ENCODE peak calls at places on chromosomes 12 and 14, in eight cellular contexts. W is OCI-LY7, H is GM23248, T is neural progenitor cell, L is MM.1S, J is PC-3, R is SK-N-SH, E is HCT116. Q is an unnamed sample.

GRCh38 chr12:42609605-42610004 is 20.1 kb upstream of the PRICKLE1 start:
- DNase-seq in T (no peak), E (no peak), W (no peak), L (no peak), H (peak; percentile 48), R (no peak), J (peak; percentile 43), Q (no peak)

GRCh38 chr12:12226187-12226586 is 40.7 kb downstream of the LRP6 start:
- DNase-seq in T (no peak), E (no peak), J (no peak), H (no peak), R (no peak), W (no peak), L (no peak), Q (no peak)

GRCh38 chr12:19880724-19881123 is 441.4 kb downstream of the AEBP2 start:
- DNase-seq in E (no peak), H (no peak), J (no peak), T (no peak), L (no peak), R (no peak), W (no peak), Q (no peak)

GRCh38 chr14:89190779-89191513 is 226.1 kb downstream of the FOXN3 start:
- DNase-seq in H (no peak), L (no peak), R (peak; percentile 84), E (no peak), W (no peak), J (no peak), T (peak; percentile 59), Q (no peak)

GRCh38 chr12:85627584-85627983 is 208.6 kb downstream of the RASSF9 start:
- DNase-seq in T (no peak), L (no peak), R (no peak), H (peak; percentile 80), E (no peak), W (no peak), J (peak; percentile 71), Q (no peak)

GRCh38 chr14:23068792-23069412 is 11.6 kb upstream of the CDH24 start:
- DNase-seq in L (peak; percentile 72), H (peak; percentile 92), J (peak; percentile 96), R (peak; percentile 89), E (peak; percentile 88), T (peak; percentile 93), W (peak; percentile 87), Q (peak; percentile 94)

GRCh38 chr12:53051058-53051880 is 1.4 kb downstream of the TNS2 start:
- DNase-seq in L (no peak), W (no peak), T (no peak), H (peak; percentile 91), E (no peak), R (no peak), J (no peak), Q (peak; percentile 74)

GRCh38 chr12:123063535-123063934 is 83.1 kb downstream of the ARL6IP4 start:
- DNase-seq in H (peak; percentile 35), J (peak; percentile 14), T (peak; percentile 77), L (peak; percentile 27), W (peak; percentile 87), R (peak; percentile 58), E (no peak), Q (peak; percentile 43)

GRCh38 chr12:32870716-32871115 is 25.9 kb downstream of the PKP2 start:
- DNase-seq in R (no peak), H (no peak), T (no peak), W (no peak), E (no peak), J (no peak), L (no peak), Q (no peak)

GRCh38 chr12:53961025-53961761 is 6.5 kb downstream of the HOXC12 start:
- DNase-seq in W (no peak), R (peak; percentile 80), E (no peak), H (no peak), T (peak; percentile 69), J (no peak), L (no peak), Q (no peak)

GRCh38 chr12:105419606-105420005 is 89.1 kb downstream of the C12orf75 start:
- DNase-seq in W (no peak), J (no peak), H (no peak), L (no peak), E (no peak), T (no peak), R (no peak), Q (no peak)

GRCh38 chr12:129203456-129203855 is 350.2 kb downstream of the GLT1D1 start:
- DNase-seq in T (no peak), R (no peak), E (no peak), H (no peak), W (no peak), L (no peak), J (no peak), Q (no peak)

GRCh38 chr14:90301580-90302181 is 30.1 kb downstream of the NRDE2 start:
- DNase-seq in H (peak; percentile 66), T (peak; percentile 15), L (no peak), W (peak; percentile 26), E (no peak), R (peak; percentile 51), J (peak; percentile 60), Q (peak; percentile 62)

GRCh38 chr12:75850751-75851462 is 180.7 kb downstream of the PHLDA1 start:
- DNase-seq in W (no peak), L (no peak), T (no peak), J (peak; percentile 90), H (peak; percentile 73), R (no peak), E (no peak), Q (peak; percentile 38)
- TF ChIP-seq EZH2phosphoT487 in W (no peak), L (no peak), T (no peak), J (no peak), H (no peak), R (no peak), E (no peak), Q (no peak)

GRCh38 chr14:63764103-63764502 is 36.2 kb upstream of the SGPP1 start:
- DNase-seq in R (no peak), J (no peak), H (no peak), L (no peak), T (no peak), W (no peak), E (no peak), Q (no peak)

GRCh38 chr14:63760014-63760413 is 32.1 kb upstream of the SGPP1 start:
- DNase-seq in L (peak; percentile 47), R (no peak), W (no peak), E (no peak), H (no peak), T (no peak), J (no peak), Q (no peak)

GRCh38 chr14:63761356-63762117 is 33.7 kb upstream of the SGPP1 start:
- DNase-seq in E (no peak), R (no peak), T (no peak), H (no peak), L (no peak), J (no peak), W (no peak), Q (no peak)

GRCh38 chr14:63757211-63757610 is 29.3 kb upstream of the SGPP1 start:
- DNase-seq in R (no peak), T (no peak), W (no peak), L (no peak), H (no peak), J (no peak), E (no peak), Q (no peak)

DNA sequence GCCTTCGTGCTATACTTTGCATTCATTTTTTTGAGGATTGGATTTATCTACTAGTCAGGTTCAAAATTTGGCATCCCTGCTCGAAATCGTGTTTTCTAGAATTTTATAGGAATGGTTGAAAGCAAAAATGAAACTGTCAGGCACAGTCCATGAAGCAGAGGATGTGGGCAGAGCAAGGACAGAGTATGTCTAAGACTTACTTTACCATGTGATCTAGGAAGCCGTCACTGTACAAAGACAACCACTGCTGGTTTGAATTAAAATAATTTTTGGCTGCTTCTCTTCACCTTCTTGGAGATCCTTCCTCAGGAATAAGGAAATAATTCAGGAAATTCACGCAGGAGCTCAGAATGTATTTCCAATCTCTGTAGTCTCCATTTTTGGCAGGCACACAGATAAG is 31.6 kb upstream of the SGPP1 start:
- DNase-seq in L (peak; percentile 48), R (no peak), T (no peak), W (peak; percentile 46), J (no peak), E (no peak), H (peak; percentile 52), Q (no peak)
- H3K4me3 ChIP-seq in L (peak overlapping the region; percentile 45), R (no peak overlapping the region), T (no peak overlapping the region), W (peak overlapping the region; percentile 1), J (no peak overlapping the region), E (no peak overlapping the region), H (peak overlapping the region; percentile 35), Q (no peak overlapping the region)

GRCh38 chr14:95398630-95399547 is 79.2 kb upstream of the CLMN start:
- DNase-seq in H (no peak), E (no peak), J (no peak), L (no peak), W (no peak), T (no peak), R (no peak), Q (no peak)
- H3K27ac ChIP-seq in H (no peak overlapping the region), E (no peak overlapping the region), J (no peak overlapping the region), L (no peak overlapping the region), W (no peak overlapping the region), T (no peak overlapping the region), R (no peak overlapping the region), Q (no peak overlapping the region)

GRCh38 chr14:76131071-76131985 is 20.4 kb upstream of the GPATCH2L start:
- DNase-seq in T (peak; percentile 31), L (no peak), H (no peak), J (no peak), E (no peak), W (no peak), R (no peak), Q (no peak)

GRCh38 chr14:76135722-76136121 is 16.0 kb upstream of the GPATCH2L start:
- DNase-seq in H (no peak), R (no peak), J (no peak), L (no peak), W (no peak), E (no peak), T (peak; percentile 11), Q (no peak)

GRCh38 chr14:76136476-76137160 is 15.1 kb upstream of the GPATCH2L start:
- DNase-seq in H (no peak), T (no peak), E (no peak), R (peak; percentile 71), W (no peak), L (no peak), J (no peak), Q (no peak)

GRCh38 chr14:76129851-76130576 is 21.7 kb upstream of the GPATCH2L start:
- DNase-seq in J (no peak), T (peak; percentile 53), R (no peak), W (no peak), H (no peak), E (no peak), L (no peak), Q (no peak)

DNA sequence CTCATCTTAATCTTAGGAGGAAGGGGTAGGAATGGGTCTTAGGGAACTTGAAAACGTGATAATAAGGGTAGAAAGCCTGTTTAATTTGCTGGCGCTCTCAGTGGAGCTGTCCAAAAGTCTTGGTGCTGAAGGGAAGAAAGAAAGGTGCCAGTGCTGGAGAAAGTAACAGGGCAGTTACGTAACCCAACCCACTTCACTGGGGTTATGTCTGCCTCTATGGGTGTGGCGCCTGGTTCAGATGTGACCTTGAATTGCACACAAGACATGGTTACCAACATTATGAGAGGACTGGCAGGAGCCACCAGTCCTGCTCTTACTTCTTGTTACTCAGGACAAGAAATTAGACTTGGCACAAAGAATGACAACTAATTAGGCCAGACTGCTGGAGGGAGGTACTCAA is 18.6 kb upstream of the GPATCH2L start:
- DNase-seq in J (peak; percentile 56), R (no peak), H (peak; percentile 47), L (no peak), E (no peak), W (peak; percentile 3), T (peak; percentile 71), Q (peak; percentile 50)
- TF ChIP-seq EZH2phosphoT487 in J (no peak), R (no peak), H (no peak), L (no peak), E (no peak), W (no peak), T (no peak), Q (no peak)

GRCh38 chr14:21055473-21056117 is 2.0 kb upstream of the RNASE8 start:
- DNase-seq in L (no peak), W (no peak), R (no peak), E (no peak), H (no peak), T (no peak), J (no peak), Q (peak; percentile 27)
- H3K4me3 ChIP-seq in L (no peak overlapping the region), W (no peak overlapping the region), R (no peak overlapping the region), E (no peak overlapping the region), H (no peak overlapping the region), T (no peak overlapping the region), J (no peak overlapping the region), Q (no peak overlapping the region)

Q was measured in hepatocyte.